ENCODE peak calls at places on chromosomes 3 and 15, in five cellular contexts. E, Q, I, D and T are unnamed samples.

GRCh38 chr3:192896208-192896607 is 21.4 kb downstream of the MB21D2 start:
- DNase-seq in E (peak), Q (no peak), I (no peak), D (no peak), T (no peak)

GRCh38 chr3:177835008-177835407 is 637.7 kb upstream of the TBL1XR1 start:
- DNase-seq in E (no peak), Q (no peak), I (no peak), D (no peak), T (peak)

GRCh38 chr3:165390171-165390570 is 194.0 kb upstream of the SLITRK3 start:
- DNase-seq in E (no peak), Q (no peak), I (no peak), D (no peak), T (no peak)

GRCh38 chr3:125129512-125129962 is 73.7 kb upstream of the HEG1 start:
- DNase-seq in E (peak), Q (no peak), I (no peak), D (no peak), T (no peak)

GRCh38 chr15:33311312-33311971 is 675 bp downstream of the RYR3 start:
- DNase-seq in E (no peak), Q (no peak), I (no peak), D (no peak), T (no peak)

GRCh38 chr3:133941390-133941789 is 45.7 kb upstream of the RAB6B start:
- DNase-seq in E (no peak), Q (no peak), I (no peak), D (no peak), T (no peak)

GRCh38 chr3:129104051-129104450 is 17.6 kb downstream of the RAB43 start:
- DNase-seq in E (no peak), Q (no peak), I (no peak), D (no peak), T (no peak)

GRCh38 chr15:75089781-75090734 is 66.7 kb downstream of the PPCDC start:
- DNase-seq in E (no peak), Q (no peak), I (no peak), D (no peak), T (no peak)

GRCh38 chr3:53956591-53956990 is 64.9 kb upstream of the SELENOK start:
- DNase-seq in E (no peak), Q (no peak), I (no peak), D (no peak), T (no peak)

GRCh38 chr3:140019946-140020345 is 85.0 kb downstream of the CLSTN2 start:
- DNase-seq in E (no peak), Q (no peak), I (no peak), D (no peak), T (no peak)

GRCh38 chr3:144774897-144775296 is 803.3 kb downstream of the DIPK2A start:
- DNase-seq in E (no peak), Q (no peak), I (no peak), D (no peak), T (no peak)

GRCh38 chr3:138936763-138937689 is 9.9 kb downstream of the FOXL2 start:
- DNase-seq in E (no peak), Q (no peak), I (no peak), D (no peak), T (no peak)

GRCh38 chr3:129703913-129704312 is 97.4 kb upstream of the PLXND1 start:
- DNase-seq in E (no peak), Q (no peak), I (no peak), D (no peak), T (no peak)

GRCh38 chr3:157475921-157476395 is 27.3 kb downstream of the VEPH1 start:
- DNase-seq in E (no peak), Q (no peak), I (no peak), D (no peak), T (peak)

GRCh38 chr3:14143271-14143605 is 18.4 kb downstream of the TMEM43 start:
- DNase-seq in E (no peak), Q (no peak), I (no peak), D (no peak), T (no peak)

GRCh38 chr15:76108021-76108723 is 48.4 kb downstream of the TMEM266 start:
- DNase-seq in E (no peak), Q (no peak), I (peak), D (no peak), T (no peak)

GRCh38 chr3:22245817-22246583 is 495.0 kb upstream of the ZNF385D start:
- DNase-seq in E (no peak), Q (no peak), I (no peak), D (no peak), T (no peak)

GRCh38 chr15:72174551-72175165 is 22.9 kb downstream of the GRAMD2A start:
- DNase-seq in E (no peak), Q (no peak), I (no peak), D (no peak), T (no peak)

GRCh38 chr3:53643757-53644156 is 149.3 kb downstream of the CACNA1D start:
- DNase-seq in E (no peak), Q (no peak), I (no peak), D (no peak), T (no peak)

GRCh38 chr3:159751141-159751540 is 237.5 kb upstream of the IL12A start:
- DNase-seq in E (no peak), Q (no peak), I (no peak), D (no peak), T (no peak)

GRCh38 chr15:57196865-57197264 is 179.4 kb upstream of the CGNL1 start:
- DNase-seq in E (no peak), Q (no peak), I (no peak), D (no peak), T (no peak)

GRCh38 chr3:66498718-66499611 is 1.9 kb downstream of the LRIG1 start:
- DNase-seq in E (no peak), Q (no peak), I (no peak), D (no peak), T (no peak)

GRCh38 chr15:93523490-93523889 is 434.5 kb upstream of the RGMA start:
- DNase-seq in E (no peak), Q (no peak), I (no peak), D (no peak), T (no peak)

DNA sequence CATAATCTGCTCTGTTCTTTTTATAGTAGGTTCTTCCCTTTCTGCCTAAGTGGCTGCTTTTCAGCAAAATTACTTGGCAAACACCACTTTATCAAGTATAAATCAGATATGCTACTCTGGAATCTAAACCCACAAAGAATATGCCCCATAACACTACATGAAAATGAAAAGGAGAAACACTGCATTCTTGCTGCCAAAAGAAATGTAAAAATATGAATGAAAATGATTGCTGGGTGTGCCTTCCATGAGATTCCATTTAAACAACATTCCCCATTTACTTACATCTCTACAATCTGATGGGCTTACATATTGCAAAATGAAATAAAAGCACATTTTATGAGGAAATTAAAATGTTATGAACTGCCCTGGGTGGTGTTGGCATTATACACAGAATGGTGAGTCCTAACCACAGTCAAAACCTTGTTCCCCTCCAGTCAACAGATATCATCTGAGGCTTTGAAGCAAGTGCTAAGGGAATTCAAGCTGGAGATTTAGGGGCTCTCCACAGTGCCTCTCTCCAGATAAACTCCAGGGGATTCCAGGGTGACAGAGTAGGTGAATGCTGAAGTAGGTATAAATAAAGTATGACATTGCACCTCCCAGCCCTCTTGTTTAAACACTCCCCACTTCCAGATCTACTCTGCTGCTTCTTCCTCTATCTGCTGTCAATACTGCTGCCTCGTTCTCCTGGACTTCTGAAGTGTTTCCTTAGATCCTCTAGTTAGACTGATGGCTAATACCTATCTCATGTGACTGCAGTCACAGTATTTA is 136.5 kb downstream of the RORA start:
- DNase-seq in E (no peak), Q (no peak), I (no peak), D (no peak), T (no peak)
- TF ChIP-seq SUZ12 in E (no peak), Q (no peak), I (no peak), D (no peak), T (no peak)

GRCh38 chr3:137765310-137766033 is 1.4 kb downstream of the SOX14 start:
- DNase-seq in E (no peak), Q (no peak), I (no peak), D (no peak), T (no peak)
- TF ChIP-seq SUZ12 in E (no peak), Q (no peak), I (no peak), D (peak), T (no peak)

GRCh38 chr15:47301481-47301880 is 415.8 kb upstream of the SEMA6D start:
- DNase-seq in E (no peak), Q (no peak), I (no peak), D (no peak), T (no peak)
- TF ChIP-seq SUZ12 in E (no peak), Q (no peak), I (no peak), D (no peak), T (no peak)

GRCh38 chr3:87488725-87489124 is 212.3 kb upstream of the POU1F1 start:
- DNase-seq in E (no peak), Q (no peak), I (no peak), D (no peak), T (no peak)
- TF ChIP-seq SUZ12 in E (no peak), Q (no peak), I (no peak), D (no peak), T (no peak)